ENCODE peak calls at places on chromosome 1, in four cellular contexts. C is K562, L is H1, J is HepG2. F is an unnamed sample.
A peak's percentile ranks its signal among the peaks of the same experiment; 100 is the strongest.

GRCh38 chr1:33971018-33971710 is 107.3 kb downstream of the HMGB4 start:
- DNase-seq in C (no peak), L (no peak), J (no peak), F (no peak)

GRCh38 chr1:231387770-231388669 is 34.1 kb downstream of the EGLN1 start:
- DNase-seq in C (no peak), L (no peak), J (no peak), F (no peak)

GRCh38 chr1:174753131-174753530 is 246.6 kb upstream of the CACYBP start:
- DNase-seq in C (no peak), L (no peak), J (no peak), F (no peak)

GRCh38 chr1:4146101-4146500 is 246.0 kb upstream of the C1orf174 start:
- DNase-seq in C (no peak), L (no peak), J (no peak), F (no peak)

GRCh38 chr1:67536957-67537646 is 106.9 kb upstream of the SERBP1 start:
- DNase-seq in C (no peak), L (no peak), J (no peak), F (no peak)

GRCh38 chr1:168879906-168880734 is 151.1 kb upstream of the DPT start:
- DNase-seq in C (no peak), L (no peak), J (no peak), F (no peak)

GRCh38 chr1:112674986-112675727 is 698 bp downstream of the MOV10 start:
- DNase-seq in C (peak; percentile 76), L (no peak), J (peak; percentile 14), F (no peak)

GRCh38 chr1:59115865-59116264 is 181.0 kb upstream of the FGGY start:
- DNase-seq in C (no peak), L (no peak), J (no peak), F (no peak)

GRCh38 chr1:206469411-206469932 is 804 bp upstream of the IKBKE start:
- DNase-seq in C (no peak), L (no peak), J (no peak), F (no peak)

GRCh38 chr1:147496571-147496970 is 44.7 kb upstream of the BCL9 start:
- DNase-seq in C (peak; percentile 18), L (no peak), J (peak; percentile 6), F (peak; percentile 19)

GRCh38 chr1:167196185-167196584 is 24.5 kb upstream of the POU2F1 start:
- DNase-seq in C (no peak), L (no peak), J (no peak), F (no peak)

GRCh38 chr1:1290238-1290731 is 10.0 kb downstream of the SCNN1D start:
- DNase-seq in C (peak; percentile 86), L (no peak), J (peak; percentile 52), F (no peak)

GRCh38 chr1:111603979-111604378 is 15.6 kb upstream of the RAP1A start:
- DNase-seq in C (no peak), L (no peak), J (no peak), F (no peak)

GRCh38 chr1:160925652-160926241 is 28.9 kb downstream of the ITLN2 start:
- DNase-seq in C (no peak), L (no peak), J (no peak), F (no peak)

GRCh38 chr1:29704430-29704829 is 468.1 kb downstream of the PTPRU start:
- DNase-seq in C (no peak), L (no peak), J (no peak), F (no peak)

GRCh38 chr1:232012773-232013386 is 386.3 kb downstream of the DISC1 start:
- DNase-seq in C (no peak), L (no peak), J (no peak), F (no peak)

GRCh38 chr1:28144203-28145135 is 32.0 kb downstream of the PTAFR start:
- DNase-seq in C (peak; percentile 36), L (no peak), J (peak; percentile 20), F (no peak)

GRCh38 chr1:192763756-192764155 is 45.1 kb upstream of the RGS2 start:
- DNase-seq in C (no peak), L (no peak), J (no peak), F (no peak)

GRCh38 chr1:5770981-5771765 is 221.1 kb downstream of the NPHP4 start:
- DNase-seq in C (no peak), L (no peak), J (peak; percentile 5), F (no peak)

GRCh38 chr1:81387446-81387845 is 413.3 kb upstream of the ADGRL2 start:
- DNase-seq in C (no peak), L (no peak), J (no peak), F (no peak)

GRCh38 chr1:44693900-44694299 is 19.4 kb downstream of the ARMH1 start:
- DNase-seq in C (no peak), L (no peak), J (no peak), F (no peak)

GRCh38 chr1:235902638-235903542 is 36.2 kb upstream of the LYST start:
- DNase-seq in C (no peak), L (no peak), J (no peak), F (peak; percentile 79)

GRCh38 chr1:109186704-109187071 is 27.0 kb upstream of the SARS1 start:
- DNase-seq in C (no peak), L (no peak), J (no peak), F (no peak)

GRCh38 chr1:164841723-164842465 is 282.9 kb downstream of the PBX1 start:
- DNase-seq in C (no peak), L (no peak), J (no peak), F (no peak)

GRCh38 chr1:164838786-164839185 is 279.8 kb downstream of the PBX1 start:
- DNase-seq in C (no peak), L (no peak), J (no peak), F (no peak)

GRCh38 chr1:164830628-164831027 is 271.6 kb downstream of the PBX1 start:
- DNase-seq in C (no peak), L (no peak), J (no peak), F (no peak)

GRCh38 chr1:164834641-164835040 is 275.7 kb downstream of the PBX1 start:
- DNase-seq in C (no peak), L (no peak), J (no peak), F (no peak)

DNA sequence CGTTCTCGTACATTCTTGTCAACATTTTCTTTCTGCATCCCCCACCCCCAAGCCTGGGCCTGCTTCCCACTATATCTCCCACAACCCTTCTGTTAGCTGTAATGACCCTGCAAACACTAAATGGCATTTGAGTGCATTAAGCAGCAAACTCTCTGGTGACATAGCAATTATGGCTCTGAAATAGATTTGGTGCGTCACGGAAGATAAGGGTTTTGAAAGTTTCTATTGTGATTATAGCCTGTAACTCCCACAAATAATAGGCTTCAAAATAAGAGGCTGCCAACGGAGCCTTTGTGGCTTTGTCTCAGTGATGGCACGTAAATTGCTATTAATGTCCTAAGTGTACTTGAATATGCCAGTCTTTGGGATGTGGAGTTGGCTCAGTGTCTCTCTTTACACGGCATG is 277.6 kb downstream of the PBX1 start:
- DNase-seq in C (no peak), L (no peak), J (no peak), F (no peak)
- TF ChIP-seq POLR2AphosphoS5 in C (no peak), L (no peak), J (no peak), F (no peak)

DNA sequence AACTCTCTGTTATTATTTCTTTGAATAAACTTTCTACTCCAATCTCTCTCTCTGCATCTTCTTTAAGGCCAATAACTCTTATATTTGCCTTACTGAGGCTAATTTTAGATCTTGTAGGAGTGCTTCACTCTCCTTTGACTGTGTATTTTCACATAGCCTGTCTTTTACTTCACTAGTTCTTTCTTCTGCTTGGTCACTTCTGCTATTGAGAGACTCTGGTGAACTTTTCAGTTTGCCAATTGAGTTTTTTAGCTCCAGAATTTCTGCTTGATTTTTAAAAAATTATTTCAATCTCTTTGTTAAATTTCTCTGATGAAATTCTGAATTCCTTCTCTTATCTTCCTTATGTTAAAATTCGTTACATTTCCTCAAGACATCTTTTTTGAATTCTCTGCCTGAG is 18.2 kb downstream of the GPR88 start:
- DNase-seq in C (no peak), L (no peak), J (no peak), F (no peak)
- H3K9me3 ChIP-seq in C (peaks cover 2% of the 10 kb centered on the region), L (no peaks in the 10 kb centered on the region), J (peaks cover 20% of the 10 kb centered on the region), F (no peaks in the 10 kb centered on the region)

GRCh38 chr1:24248859-24249258 is 61.8 kb upstream of the IFNLR1 start:
- DNase-seq in C (no peak), L (no peak), J (no peak), F (no peak)
- TF ChIP-seq FOSL1 in C (no peak), L (no peak), J (no peak), F (no peak)

GRCh38 chr1:32334274-32334861 is 1.7 kb downstream of the MARCKSL1 start:
- DNase-seq in C (no peak), L (no peak), J (no peak), F (no peak)
- TF ChIP-seq POLR2AphosphoS5 in C (peak; percentile 66), L (peak; percentile 94), J (no peak), F (peak; percentile 33)

DNA sequence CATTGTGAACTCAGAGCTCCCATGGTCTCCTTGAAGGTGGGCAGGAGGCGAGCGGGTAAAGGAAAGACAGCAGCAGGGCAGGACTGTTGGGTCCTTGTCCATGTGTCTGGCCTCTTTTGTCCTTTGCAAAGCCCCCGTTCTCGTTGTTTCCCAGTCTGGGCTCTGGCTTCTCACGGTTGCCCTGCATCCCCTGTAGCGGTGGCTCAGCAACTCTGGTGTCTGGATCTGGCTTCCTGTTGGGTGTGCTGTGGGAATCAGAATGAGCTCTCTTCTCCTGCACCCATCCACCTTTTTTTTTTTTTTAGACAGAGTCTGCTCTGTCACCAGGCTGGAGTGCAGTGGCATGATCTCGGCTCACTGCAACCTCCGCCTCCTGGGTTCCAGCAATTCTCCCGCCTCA is 11.1 kb downstream of the H6PD start:
- DNase-seq in C (no peak), L (no peak), J (no peak), F (no peak)
- H3K9me3 ChIP-seq in C (no peaks in the 10 kb centered on the region), L (no peaks in the 10 kb centered on the region), J (no peaks in the 10 kb centered on the region), F (no peaks in the 10 kb centered on the region)

F was measured in HCT116.